ENCODE peak calls at places on chromosomes 16 and 17, in five cellular contexts. One of them, this sample, is unnamed.

GRCh38 chr16:82047787-82048186 is 12.7 kb downstream of the HSD17B2 start:
- DNase-seq in GM12891: no peak
- DNase-seq in T-helper 17 cell: no peak
- DNase-seq in NCI-H1436: no peak
- DNase-seq in activated B cell treated with CpG ODN at 0.5 μM for 24 hours: no peak
- DNase-seq in this sample: no peak

GRCh38 chr17:33389506-33390141 is 96.5 kb upstream of the ASIC2 start:
- DNase-seq in GM12891: no peak
- DNase-seq in T-helper 17 cell: no peak
- DNase-seq in activated B cell treated with CpG ODN at 0.5 μM for 24 hours: no peak
- DNase-seq in NCI-H1436: no peak
- DNase-seq in this sample: no peak

GRCh38 chr16:19095699-19096098 is 18.1 kb upstream of the ITPRIPL2 start:
- DNase-seq in activated B cell treated with CpG ODN at 0.5 μM for 24 hours: no peak
- DNase-seq in GM12891: no peak
- DNase-seq in NCI-H1436: no peak
- DNase-seq in T-helper 17 cell: no peak
- DNase-seq in this sample: no peak

GRCh38 chr16:69858196-69859104 is 92.7 kb upstream of the CLEC18A start:
- DNase-seq in activated B cell treated with CpG ODN at 0.5 μM for 24 hours: no peak
- DNase-seq in T-helper 17 cell: no peak
- DNase-seq in NCI-H1436: no peak
- DNase-seq in GM12891: no peak
- DNase-seq in this sample: no peak

GRCh38 chr17:81660441-81660840 is 4.1 kb upstream of the PDE6G start:
- DNase-seq in GM12891: no peak
- DNase-seq in T-helper 17 cell: no peak
- DNase-seq in activated B cell treated with CpG ODN at 0.5 μM for 24 hours: no peak
- DNase-seq in NCI-H1436: no peak
- DNase-seq in this sample: no peak

GRCh38 chr17:82678265-82678891 is 20.1 kb downstream of the RAB40B start:
- DNase-seq in NCI-H1436: no peak
- DNase-seq in GM12891: no peak
- DNase-seq in T-helper 17 cell: no peak
- DNase-seq in activated B cell treated with CpG ODN at 0.5 μM for 24 hours: no peak
- DNase-seq in this sample: no peak

GRCh38 chr17:48502901-48503300 is 27.9 kb downstream of the HOXB1 start:
- DNase-seq in NCI-H1436: no peak
- DNase-seq in T-helper 17 cell: no peak
- DNase-seq in GM12891: no peak
- DNase-seq in activated B cell treated with CpG ODN at 0.5 μM for 24 hours: no peak
- DNase-seq in this sample: no peak

GRCh38 chr16:56589141-56590039 is at the start of gene MT3:
- DNase-seq in activated B cell treated with CpG ODN at 0.5 μM for 24 hours: no peak
- DNase-seq in GM12891: no peak
- DNase-seq in NCI-H1436: peak
- DNase-seq in T-helper 17 cell: no peak
- DNase-seq in this sample: no peak

GRCh38 chr16:84593825-84594724 is 23.8 kb downstream of the COTL1 start:
- DNase-seq in NCI-H1436: peak
- DNase-seq in activated B cell treated with CpG ODN at 0.5 μM for 24 hours: peak
- DNase-seq in T-helper 17 cell: peak
- DNase-seq in GM12891: peak
- DNase-seq in this sample: peak

GRCh38 chr17:42814633-42815399 is 9.3 kb downstream of the BECN1 start:
- DNase-seq in activated B cell treated with CpG ODN at 0.5 μM for 24 hours: no peak
- DNase-seq in T-helper 17 cell: no peak
- DNase-seq in NCI-H1436: no peak
- DNase-seq in GM12891: no peak
- DNase-seq in this sample: no peak

GRCh38 chr17:59508999-59509398 is 56.4 kb upstream of the DHX40 start:
- DNase-seq in NCI-H1436: no peak
- DNase-seq in activated B cell treated with CpG ODN at 0.5 μM for 24 hours: no peak
- DNase-seq in T-helper 17 cell: no peak
- DNase-seq in GM12891: no peak
- DNase-seq in this sample: no peak

GRCh38 chr17:72802726-72803125 is 289.8 kb downstream of the SLC39A11 start:
- DNase-seq in GM12891: no peak
- DNase-seq in T-helper 17 cell: no peak
- DNase-seq in NCI-H1436: no peak
- DNase-seq in activated B cell treated with CpG ODN at 0.5 μM for 24 hours: no peak
- DNase-seq in this sample: no peak

GRCh38 chr17:78993241-78993956 is 13.7 kb upstream of the LGALS3BP start:
- DNase-seq in activated B cell treated with CpG ODN at 0.5 μM for 24 hours: peak
- DNase-seq in NCI-H1436: no peak
- DNase-seq in GM12891: peak
- DNase-seq in T-helper 17 cell: peak
- DNase-seq in this sample: peak

GRCh38 chr17:17877548-17878358 is 41.0 kb upstream of the SREBF1 start:
- DNase-seq in GM12891: no peak
- DNase-seq in activated B cell treated with CpG ODN at 0.5 μM for 24 hours: no peak
- DNase-seq in NCI-H1436: no peak
- DNase-seq in T-helper 17 cell: no peak
- DNase-seq in this sample: no peak